ENCODE peak calls at places on chromosome 15, in six cellular contexts. V is coronary artery, X is mucosa of descending colon, U is AG09309, L is thoracic aorta, A is heart left ventricle. Y is an unnamed sample.

GRCh38 chr15:82810061-82810862 is 834 bp downstream of the WHAMM start:
- DNase-seq in U (no peak), V (no peak), L (no peak), X (peak; percentile 65), A (peak; percentile 30), Y (peak; percentile 28)

GRCh38 chr15:52228928-52229327 is 37.7 kb upstream of the GNB5 start:
- DNase-seq in A (no peak), X (peak; percentile 86), V (no peak), U (no peak), L (no peak), Y (no peak)

GRCh38 chr15:74829500-74829899 is 3.1 kb downstream of the CPLX3 start:
- DNase-seq in X (no peak), U (no peak), V (no peak), L (no peak), A (no peak), Y (no peak)

GRCh38 chr15:40100947-40101905 is 7.5 kb downstream of the BMF start:
- DNase-seq in A (no peak), L (no peak), U (no peak), X (no peak), V (no peak), Y (no peak)

GRCh38 chr15:74233864-74234597 is 2.1 kb upstream of the CCDC33 start:
- DNase-seq in V (no peak), L (no peak), U (no peak), X (no peak), A (no peak), Y (no peak)

GRCh38 chr15:28086175-28086703 is 12.9 kb downstream of the OCA2 start:
- DNase-seq in X (no peak), L (no peak), V (no peak), A (no peak), U (no peak), Y (no peak)

GRCh38 chr15:81301385-81301784 is 22.6 kb downstream of the STARD5 start:
- DNase-seq in X (no peak), V (no peak), A (no peak), U (no peak), L (no peak), Y (no peak)

GRCh38 chr15:31228980-31229826 is 97.4 kb upstream of the KLF13 start:
- DNase-seq in L (no peak), U (no peak), A (no peak), X (peak; percentile 85), V (no peak), Y (no peak)

GRCh38 chr15:33021806-33022389 is 172.6 kb downstream of the FMN1 start:
- DNase-seq in L (no peak), A (no peak), V (no peak), U (peak; percentile 14), X (no peak), Y (no peak)

GRCh38 chr15:40754574-40754882 is 526 bp downstream of the RMDN3 start:
- DNase-seq in V (no peak), L (no peak), U (no peak), X (peak; percentile 72), A (no peak), Y (no peak)

GRCh38 chr15:65951007-65951406 is 81.7 kb downstream of the RAB11A start:
- DNase-seq in A (no peak), L (no peak), X (no peak), U (no peak), V (no peak), Y (no peak)
- TF ChIP-seq CTCF in A (no peak), L (no peak), X (no peak), U (no peak), V (no peak), Y (no peak)

GRCh38 chr15:70680817-70681216 is 82.5 kb downstream of the UACA start:
- DNase-seq in X (no peak), U (no peak), V (no peak), A (no peak), L (no peak), Y (no peak)

GRCh38 chr15:70679919-70680231 is 83.5 kb downstream of the UACA start:
- DNase-seq in V (no peak), U (no peak), L (no peak), X (no peak), A (no peak), Y (no peak)
- TF ChIP-seq CTCF in V (no peak), U (no peak), L (peak; percentile 6), X (no peak), A (no peak), Y (no peak)

DNA sequence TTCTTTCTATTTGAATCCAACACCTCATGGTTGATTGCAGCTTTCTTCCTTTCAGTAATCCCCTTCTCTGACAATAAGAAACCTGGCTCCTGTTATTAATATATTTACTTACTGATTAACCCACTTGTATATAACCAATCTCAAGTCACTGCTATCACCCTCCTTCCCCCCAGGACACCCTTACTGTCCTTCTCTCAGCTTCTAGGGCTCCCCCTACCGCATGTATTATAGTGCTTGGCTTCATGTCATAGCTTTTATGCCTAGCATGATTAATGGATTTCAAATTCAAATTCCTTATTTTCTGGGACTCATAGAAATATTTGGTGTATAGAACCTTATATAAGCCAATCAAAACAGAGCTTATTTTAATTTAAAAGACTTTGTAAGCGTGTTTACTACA is 75.7 kb upstream of the BNIP2 start:
- DNase-seq in X (no peak), V (no peak), L (no peak), A (no peak), U (no peak), Y (no peak)
- TF ChIP-seq CTCF in X (no peak), V (no peak), L (no peak), A (no peak), U (no peak), Y (no peak)

GRCh38 chr15:66740802-66741201 is 38.8 kb downstream of the SMAD6 start:
- DNase-seq in X (peak; percentile 74), L (no peak), U (peak; percentile 58), A (no peak), V (no peak), Y (no peak)
- TF ChIP-seq CTCF in X (no peak), L (no peak), U (no peak), A (no peak), V (no peak), Y (no peak)

GRCh38 chr15:58448331-58448730 is 16.5 kb downstream of the LIPC start:
- DNase-seq in V (no peak), A (no peak), X (no peak), L (no peak), U (no peak), Y (no peak)
- TF ChIP-seq CTCF in V (no peak), A (no peak), X (no peak), L (no peak), U (no peak), Y (no peak)

GRCh38 chr15:70492240-70493177 is 270.8 kb downstream of the UACA start:
- DNase-seq in V (no peak), A (peak; percentile 53), U (peak; percentile 74), X (peak; percentile 85), L (no peak), Y (no peak)
- TF ChIP-seq CTCF in V (no peak), A (no peak), U (no peak), X (no peak), L (no peak), Y (peak; percentile 30)